ENCODE peak calls at places on chromosome 9, in ten cellular contexts. J is lower lobe of right lung; X is fibroblast of lung; U is heart left ventricle; T is mesenchymal stem cell; F is CD8-positive, alpha-beta memory T cell; G is IMR-90; E is PC-3; P is CD4-positive, CD25-positive, alpha-beta regulatory T cell; D is stomach. W is an unnamed sample.

GRCh38 chr9:6354072-6354686 is 26.0 kb downstream of the TPD52L3 start:
- DNase-seq in J (no peak), X (peak; percentile 65), U (peak; percentile 11), T (peak; percentile 75), F (no peak), G (peak; percentile 77), E (peak; percentile 54), P (peak; percentile 72), D (no peak), W (peak; percentile 16)

GRCh38 chr9:87336914-87337333 is 160.7 kb upstream of the DAPK1 start:
- DNase-seq in J (no peak), X (peak; percentile 77), U (peak; percentile 18), T (peak; percentile 79), F (no peak), G (peak; percentile 79), E (peak; percentile 44), P (peak; percentile 41), D (peak; percentile 60), W (peak; percentile 50)

GRCh38 chr9:8188720-8189407 is 389.3 kb upstream of the DMAC1 start:
- DNase-seq in J (no peak), X (no peak), U (no peak), T (no peak), F (no peak), G (no peak), E (no peak), P (no peak), D (no peak), W (no peak)

GRCh38 chr9:5442400-5443011 is 4.8 kb upstream of the PLGRKT start:
- DNase-seq in J (no peak), X (peak; percentile 50), U (no peak), T (peak; percentile 66), F (no peak), G (peak; percentile 66), E (peak; percentile 67), P (peak; percentile 58), D (peak; percentile 46), W (no peak)

GRCh38 chr9:125608488-125609224 is 98.4 kb downstream of the MAPKAP1 start:
- DNase-seq in J (no peak), X (peak; percentile 58), U (no peak), T (no peak), F (no peak), G (peak; percentile 34), E (no peak), P (no peak), D (no peak), W (no peak)

GRCh38 chr9:137117269-137117731 is 2.8 kb upstream of the DPP7 start:
- DNase-seq in J (no peak), X (no peak), U (no peak), T (no peak), F (no peak), G (no peak), E (no peak), P (no peak), D (no peak), W (no peak)

GRCh38 chr9:118732998-118733397 is 636.2 kb downstream of the BRINP1 start:
- DNase-seq in J (no peak), X (no peak), U (no peak), T (no peak), F (no peak), G (no peak), E (no peak), P (no peak), D (no peak), W (no peak)

GRCh38 chr9:13744233-13744954 is 464.9 kb upstream of the MPDZ start:
- DNase-seq in J (no peak), X (no peak), U (no peak), T (no peak), F (no peak), G (no peak), E (no peak), P (no peak), D (no peak), W (no peak)

GRCh38 chr9:109035684-109036423 is 22.6 kb upstream of the CTNNAL1 start:
- DNase-seq in J (no peak), X (peak; percentile 94), U (no peak), T (peak; percentile 81), F (no peak), G (peak; percentile 85), E (peak; percentile 86), P (no peak), D (peak; percentile 65), W (no peak)

GRCh38 chr9:70561805-70562395 is 147.4 kb upstream of the KLF9 start:
- DNase-seq in J (no peak), X (no peak), U (no peak), T (peak; percentile 78), F (no peak), G (peak; percentile 63), E (no peak), P (no peak), D (no peak), W (no peak)

GRCh38 chr9:95268681-95269080 is 48.8 kb downstream of the FANCC start:
- DNase-seq in J (no peak), X (peak; percentile 27), U (peak; percentile 20), T (peak; percentile 47), F (no peak), G (peak; percentile 41), E (peak; percentile 23), P (peak; percentile 17), D (no peak), W (no peak)

GRCh38 chr9:114504341-114505186 is 709 bp downstream of the WHRN start:
- DNase-seq in J (peak; percentile 67), X (peak; percentile 62), U (peak; percentile 23), T (peak; percentile 65), F (peak; percentile 46), G (peak; percentile 19), E (peak; percentile 58), P (peak; percentile 45), D (peak; percentile 44), W (peak; percentile 23)

DNA sequence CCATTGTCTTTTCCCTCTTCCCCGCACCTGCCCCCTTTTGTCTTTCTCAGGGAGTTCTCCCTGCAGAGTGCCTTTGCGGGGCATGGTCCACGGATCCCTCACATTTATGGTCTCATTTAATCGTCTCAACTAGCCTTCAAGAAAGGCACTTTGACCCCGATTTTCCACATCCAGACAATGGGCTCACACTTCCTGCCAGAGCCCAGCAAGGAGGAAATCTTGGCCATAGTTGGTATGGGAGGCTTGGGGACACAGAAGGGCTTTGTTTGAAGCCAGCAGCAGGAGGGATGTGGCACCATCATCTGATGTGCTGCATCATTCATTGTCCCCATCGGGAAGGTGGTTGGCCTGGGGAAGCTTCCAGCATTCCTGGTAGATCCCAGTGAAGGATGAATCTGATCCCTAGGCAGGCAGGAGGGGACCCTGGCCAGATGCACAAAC is 24.9 kb downstream of the GSN start:
- DNase-seq in J (no peak), X (no peak), U (no peak), T (no peak), F (no peak), G (no peak), E (no peak), P (no peak), D (no peak), W (peak; percentile 36)
- H3K4me1 ChIP-seq in J (peaks cover 64% of the 10 kb centered on the region), X (peaks cover 22% of the 10 kb centered on the region), U (peaks cover 70% of the 10 kb centered on the region), T (peaks cover 39% of the 10 kb centered on the region), F (no peaks in the 10 kb centered on the region), G (peaks cover 26% of the 10 kb centered on the region), E (peaks cover 11% of the 10 kb centered on the region), P (no peaks in the 10 kb centered on the region), D (peaks cover 96% of the 10 kb centered on the region), W (peaks cover 19% of the 10 kb centered on the region)

DNA sequence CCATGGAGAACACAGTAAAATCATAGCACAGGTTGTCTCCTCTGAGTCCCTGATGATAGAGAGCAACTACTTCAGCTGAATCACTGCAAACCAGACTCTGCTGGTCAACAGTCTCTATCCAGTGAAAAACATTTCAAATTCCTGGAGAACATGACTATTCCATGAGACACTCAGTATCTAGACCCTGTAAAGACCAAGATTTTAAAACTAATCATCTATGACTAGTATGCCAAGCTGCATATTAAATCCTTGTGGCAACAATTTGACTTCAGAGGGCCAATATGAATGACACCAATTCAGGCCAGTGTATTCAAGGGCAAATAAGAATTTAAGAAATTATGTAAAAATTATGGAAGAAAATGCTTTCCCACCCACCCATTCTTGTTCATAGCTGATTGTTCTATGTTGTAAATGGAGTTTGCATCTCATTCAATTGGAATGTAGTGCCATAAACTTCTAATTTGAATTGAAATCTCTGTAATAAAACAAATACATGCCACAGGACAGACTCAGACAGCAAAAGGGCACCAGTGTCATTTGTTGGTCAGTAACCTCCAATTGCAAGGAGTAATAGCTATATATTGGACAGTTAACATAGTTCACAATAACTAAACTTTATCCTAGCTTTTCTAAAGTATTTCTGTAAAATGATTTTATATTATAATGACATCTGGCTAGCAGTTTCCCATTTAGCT is 80.1 kb upstream of the LPAR1 start:
- DNase-seq in J (no peak), X (peak; percentile 77), U (no peak), T (peak; percentile 13), F (no peak), G (peak; percentile 89), E (peak; percentile 22), P (no peak), D (no peak), W (no peak)
- H3K27ac ChIP-seq in J (no peak overlapping the region), X (peak overlapping the region; percentile 60), U (no peak overlapping the region), T (peak overlapping the region; percentile 28), F (no peak overlapping the region), G (peak overlapping the region; percentile 74), E (no peak overlapping the region), P (no peak overlapping the region), D (no peak overlapping the region), W (no peak overlapping the region)

GRCh38 chr9:78074385-78075291 is 43.0 kb upstream of the GNAQ start:
- DNase-seq in J (no peak), X (peak; percentile 40), U (no peak), T (no peak), F (no peak), G (no peak), E (peak; percentile 38), P (peak; percentile 65), D (no peak), W (no peak)

GRCh38 chr9:78072586-78073199 is 41.1 kb upstream of the GNAQ start:
- DNase-seq in J (no peak), X (no peak), U (no peak), T (no peak), F (no peak), G (no peak), E (no peak), P (no peak), D (no peak), W (no peak)

GRCh38 chr9:78073722-78074121 is 42.1 kb upstream of the GNAQ start:
- DNase-seq in J (no peak), X (no peak), U (no peak), T (no peak), F (no peak), G (no peak), E (no peak), P (no peak), D (no peak), W (no peak)

DNA sequence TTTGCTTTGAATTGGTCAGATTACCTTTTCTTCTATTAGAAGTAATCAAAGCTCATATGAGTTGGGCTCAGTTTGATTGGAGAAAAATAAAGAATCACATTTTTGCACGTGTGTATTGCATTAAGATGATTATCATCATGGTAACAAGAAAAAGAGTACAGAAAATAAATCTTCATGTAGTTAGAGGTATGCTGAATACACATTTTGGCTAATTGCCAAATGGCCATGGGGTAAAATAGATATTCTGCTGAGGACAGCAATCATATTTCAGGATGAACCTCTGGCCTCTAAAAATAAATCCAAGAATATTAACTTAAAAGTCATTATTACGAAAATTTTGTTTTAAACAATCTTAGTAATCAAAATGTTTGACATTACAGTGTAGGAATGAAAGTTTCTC is 38.9 kb upstream of the GNAQ start:
- DNase-seq in J (no peak), X (no peak), U (no peak), T (no peak), F (no peak), G (no peak), E (no peak), P (no peak), D (no peak), W (no peak)
- H3K4me1 ChIP-seq in J (peaks cover 5% of the 10 kb centered on the region), X (no peaks in the 10 kb centered on the region), U (no peaks in the 10 kb centered on the region), T (no peaks in the 10 kb centered on the region), F (peaks cover 24% of the 10 kb centered on the region), G (no peaks in the 10 kb centered on the region), E (no peaks in the 10 kb centered on the region), P (peaks cover 29% of the 10 kb centered on the region), D (no peaks in the 10 kb centered on the region), W (no peaks in the 10 kb centered on the region)

GRCh38 chr9:78778843-78779486 is 482.0 kb downstream of the PSAT1 start:
- DNase-seq in J (no peak), X (peak; percentile 78), U (no peak), T (no peak), F (no peak), G (no peak), E (no peak), P (no peak), D (no peak), W (no peak)
- H3K27ac ChIP-seq in J (no peak overlapping the region), X (no peak overlapping the region), U (no peak overlapping the region), T (peak overlapping the region; percentile 87), F (no peak overlapping the region), G (no peak overlapping the region), E (no peak overlapping the region), P (no peak overlapping the region), D (no peak overlapping the region), W (no peak overlapping the region)